ENCODE peak calls at places on chromosomes 11 and 22, in eight cellular contexts. J is ecto neural progenitor cell, M is cardiac fibroblast, W is body of pancreas, T is cardiac muscle cell, Z is globus pallidus, O is NCI-H748 treated with DMSO at 0.1 percent for 48 hours, N is memory B cell. I is an unnamed sample.

GRCh38 chr11:763549-764321 is 13.6 kb downstream of the GATD1 start:
- DNase-seq in T (no peak), J (no peak), O (no peak), W (no peak), N (no peak), M (no peak), Z (no peak), I (peak; percentile 69)

GRCh38 chr22:23565288-23565941 is 14.7 kb downstream of the IGLL1 start:
- DNase-seq in Z (no peak), J (peak; percentile 63), N (no peak), T (peak; percentile 8), O (no peak), M (peak; percentile 8), W (no peak), I (no peak)

GRCh38 chr11:35010656-35011055 is 94.2 kb downstream of the PDHX start:
- DNase-seq in T (no peak), J (no peak), Z (no peak), M (no peak), N (no peak), W (no peak), O (no peak), I (no peak)

GRCh38 chr11:20103281-20103680 is 57.0 kb downstream of the DBX1 start:
- DNase-seq in O (no peak), W (no peak), T (no peak), Z (no peak), M (no peak), J (no peak), N (no peak), I (no peak)

GRCh38 chr11:90251599-90251998 is 28.8 kb upstream of the CHORDC1 start:
- DNase-seq in T (no peak), O (no peak), J (no peak), M (no peak), N (no peak), Z (no peak), W (no peak), I (no peak)

GRCh38 chr11:115653076-115653475 is 148.9 kb upstream of the CADM1 start:
- DNase-seq in J (no peak), T (no peak), W (no peak), M (no peak), N (no peak), Z (no peak), O (no peak), I (no peak)

GRCh38 chr11:59545179-59546020 is 34.1 kb downstream of the OR4D9 start:
- DNase-seq in O (no peak), N (no peak), J (no peak), Z (no peak), W (no peak), M (peak; percentile 94), T (peak; percentile 91), I (no peak)

GRCh38 chr11:27718853-27719574 is 18.8 kb upstream of the BDNF start:
- DNase-seq in W (no peak), Z (no peak), N (no peak), J (peak; percentile 87), O (no peak), M (peak; percentile 51), T (peak; percentile 63), I (peak; percentile 74)

GRCh38 chr11:118914178-118914918 is 11.4 kb downstream of the BCL9L start:
- DNase-seq in Z (peak; percentile 88), J (no peak), N (no peak), O (no peak), M (no peak), T (peak; percentile 50), W (peak; percentile 78), I (no peak)

GRCh38 chr11:44992774-44993173 is 42.1 kb upstream of the TP53I11 start:
- DNase-seq in T (no peak), W (no peak), N (no peak), O (no peak), Z (no peak), J (peak; percentile 9), M (no peak), I (no peak)

GRCh38 chr22:24357547-24357946 is 69.9 kb upstream of the ADORA2A start:
- DNase-seq in J (no peak), W (no peak), Z (no peak), M (no peak), N (no peak), O (no peak), T (no peak), I (no peak)

GRCh38 chr11:65578134-65578533 is 2.3 kb downstream of the EHBP1L1 start:
- DNase-seq in O (no peak), M (no peak), Z (no peak), T (no peak), J (no peak), W (no peak), N (no peak), I (no peak)